ENCODE peak calls at places on chromosomes 5 and 9, in seven cellular contexts. K is SK-N-SH, J is HCT116, G is psoas muscle, A is tibial artery, T is PC-3, V is mammary epithelial cell. P is an unnamed sample.
A peak's percentile ranks its signal among the peaks of the same experiment; 100 is the strongest.

GRCh38 chr5:6780802-6781391 is 67.7 kb downstream of the TENT4A start:
- DNase-seq in A (no peak), J (peak; percentile 38), K (peak; percentile 57), G (no peak), V (no peak), T (peak; percentile 52), P (no peak)

GRCh38 chr5:59173568-59173967 is 590.7 kb downstream of the RAB3C start:
- DNase-seq in G (no peak), V (no peak), A (no peak), J (no peak), K (no peak), T (no peak), P (no peak)

GRCh38 chr5:152595327-152595890 is 190.3 kb upstream of the NMUR2 start:
- DNase-seq in G (no peak), T (no peak), K (no peak), J (no peak), V (no peak), A (no peak), P (no peak)

GRCh38 chr9:123338710-123339665 is 17.0 kb upstream of the CRB2 start:
- DNase-seq in K (no peak), T (no peak), A (no peak), J (no peak), G (no peak), V (no peak), P (peak; percentile 79)

GRCh38 chr5:41832430-41832829 is 37.8 kb downstream of the OXCT1 start:
- DNase-seq in J (no peak), G (no peak), A (no peak), K (no peak), V (no peak), T (no peak), P (no peak)

GRCh38 chr9:36903541-36904435 is 130.3 kb downstream of the PAX5 start:
- DNase-seq in J (peak; percentile 38), K (peak; percentile 51), T (peak; percentile 88), G (no peak), V (peak; percentile 73), A (no peak), P (peak; percentile 88)

GRCh38 chr5:69416180-69416579 is 1.3 kb downstream of the MARVELD2 start:
- DNase-seq in V (peak; percentile 25), T (no peak), K (no peak), J (no peak), A (no peak), G (no peak), P (no peak)

GRCh38 chr5:58925627-58926545 is 343.0 kb downstream of the RAB3C start:
- DNase-seq in A (no peak), V (no peak), T (no peak), J (no peak), K (no peak), G (no peak), P (no peak)

GRCh38 chr5:150068961-150069618 is 17.3 kb downstream of the CSF1R start:
- DNase-seq in T (no peak), G (peak; percentile 30), J (no peak), V (no peak), A (no peak), K (no peak), P (no peak)

GRCh38 chr5:139749242-139749641 is 46.4 kb upstream of the PSD2 start:
- DNase-seq in A (no peak), K (no peak), T (no peak), G (no peak), J (no peak), V (no peak), P (no peak)

GRCh38 chr9:90964101-90965020 is 162.7 kb downstream of the SYK start:
- DNase-seq in K (peak; percentile 51), A (no peak), G (no peak), V (no peak), T (no peak), J (peak; percentile 10), P (peak; percentile 57)

GRCh38 chr5:39717186-39717897 is 292.6 kb upstream of the DAB2 start:
- DNase-seq in G (no peak), V (no peak), J (no peak), T (peak; percentile 79), A (no peak), K (no peak), P (no peak)

GRCh38 chr9:99824378-99825157 is 2.9 kb downstream of the NR4A3 start:
- DNase-seq in J (no peak), A (no peak), G (peak; percentile 59), T (no peak), K (peak; percentile 66), V (no peak), P (peak; percentile 21)

GRCh38 chr5:39691993-39692392 is 267.2 kb upstream of the DAB2 start:
- DNase-seq in T (peak; percentile 70), J (peak; percentile 15), G (no peak), A (no peak), V (peak; percentile 35), K (no peak), P (no peak)

GRCh38 chr9:135876936-135877335 is 30.4 kb downstream of the CAMSAP1 start:
- DNase-seq in T (no peak), K (no peak), A (no peak), V (no peak), G (no peak), J (no peak), P (no peak)

GRCh38 chr5:150780816-150781221 is 2.3 kb downstream of the SMIM3 start:
- DNase-seq in G (no peak), K (no peak), A (no peak), J (no peak), V (peak; percentile 82), T (peak; percentile 38), P (peak; percentile 11)

GRCh38 chr5:32814141-32814540 is 103.0 kb downstream of the NPR3 start:
- DNase-seq in V (no peak), T (no peak), K (no peak), A (no peak), G (no peak), J (no peak), P (no peak)

GRCh38 chr9:78932849-78933627 is 636.1 kb downstream of the PSAT1 start:
- DNase-seq in V (peak; percentile 66), G (no peak), T (peak; percentile 82), A (no peak), K (no peak), J (no peak), P (peak; percentile 37)

GRCh38 chr9:79377315-79377855 is 194.4 kb upstream of the TLE4 start:
- DNase-seq in A (no peak), V (no peak), K (no peak), G (no peak), T (peak; percentile 22), J (no peak), P (no peak)

GRCh38 chr5:139711852-139712171 is 63.7 kb downstream of the CXXC5 start:
- DNase-seq in K (peak; percentile 78), T (no peak), V (no peak), G (peak; percentile 61), A (no peak), J (no peak), P (no peak)

GRCh38 chr5:163505475-163506457 is at the start of gene MAT2B:
- DNase-seq in T (peak; percentile 95), J (peak; percentile 86), V (peak; percentile 95), K (peak; percentile 94), A (peak; percentile 94), G (peak; percentile 98), P (peak; percentile 87)
- TF ChIP-seq CTCF in T (peak; percentile 64), J (peak; percentile 53), V (peak; percentile 17), K (peak; percentile 63), A (peak; percentile 43), G (peak; percentile 48), P (peak; percentile 64)

GRCh38 chr9:116686693-116687073 is 422 bp upstream of the TRIM32 start:
- DNase-seq in J (no peak), V (no peak), A (no peak), T (peak; percentile 19), K (no peak), G (peak; percentile 39), P (no peak)
- H3K27ac ChIP-seq in J (peak overlapping the region; percentile 27), V (no peak overlapping the region), A (peak overlapping the region; percentile 74), T (no peak overlapping the region), K (no peak overlapping the region), G (peak overlapping the region; percentile 92), P (no peak overlapping the region)

GRCh38 chr5:158955636-158956035 is 144.1 kb downstream of the EBF1 start:
- DNase-seq in G (no peak), V (no peak), J (no peak), K (no peak), T (no peak), A (no peak), P (no peak)

GRCh38 chr5:158952951-158953350 is 146.8 kb downstream of the EBF1 start:
- DNase-seq in K (no peak), T (no peak), V (no peak), G (no peak), A (no peak), J (no peak), P (no peak)

GRCh38 chr5:158951951-158952545 is 147.7 kb downstream of the EBF1 start:
- DNase-seq in V (no peak), J (no peak), A (no peak), T (no peak), G (no peak), K (no peak), P (no peak)

GRCh38 chr5:158951461-158951860 is 148.3 kb downstream of the EBF1 start:
- DNase-seq in A (no peak), V (no peak), G (no peak), K (no peak), J (no peak), T (no peak), P (no peak)

GRCh38 chr5:158953929-158954534 is 145.7 kb downstream of the EBF1 start:
- DNase-seq in T (no peak), A (no peak), J (no peak), V (no peak), K (no peak), G (no peak), P (no peak)
- H3K36me3 ChIP-seq in T (no peaks in the 10 kb centered on the region), A (no peaks in the 10 kb centered on the region), J (no peaks in the 10 kb centered on the region), V (no peaks in the 10 kb centered on the region), K (no peaks in the 10 kb centered on the region), G (no peaks in the 10 kb centered on the region), P (no peaks in the 10 kb centered on the region)

GRCh38 chr5:167587768-167588167 is 703.7 kb upstream of the WWC1 start:
- DNase-seq in K (peak; percentile 48), G (no peak), T (peak; percentile 50), J (peak; percentile 8), A (no peak), V (peak; percentile 30), P (peak; percentile 42)
- TF ChIP-seq CTCF in K (peak; percentile 57), G (peak; percentile 8), T (peak; percentile 45), J (peak; percentile 57), A (no peak), V (peak; percentile 48), P (peak; percentile 84)

P was measured in brain microvascular endothelial cell.